ENCODE peak calls at places on chromosomes 16 and 17, in seven cellular contexts. V is mammary epithelial cell, X is aorta, W is upper lobe of right lung, F is tibial artery, A is right cardiac atrium, Z is Peyer's patch. H is an unnamed sample.

GRCh38 chr17:2416010-2416734 is 15.3 kb upstream of the MNT start:
- DNase-seq in V (peak; percentile 73), X (peak; percentile 90), W (peak; percentile 91), F (peak; percentile 95), A (peak; percentile 96), Z (peak; percentile 92), H (peak; percentile 73)

GRCh38 chr17:49973271-49973615 is 4.3 kb downstream of the DLX4 start:
- DNase-seq in V (no peak), X (no peak), W (no peak), F (no peak), A (no peak), Z (no peak), H (no peak)

GRCh38 chr16:82136956-82137818 is 32.8 kb downstream of the MPHOSPH6 start:
- DNase-seq in V (no peak), X (no peak), W (no peak), F (no peak), A (no peak), Z (no peak), H (no peak)

GRCh38 chr17:49051269-49051668 is 54.1 kb downstream of the IGF2BP1 start:
- DNase-seq in V (no peak), X (no peak), W (no peak), F (no peak), A (no peak), Z (no peak), H (no peak)

GRCh38 chr16:23282508-23282907 is 19.6 kb upstream of the SCNN1B start:
- DNase-seq in V (peak; percentile 49), X (no peak), W (no peak), F (no peak), A (no peak), Z (no peak), H (no peak)

GRCh38 chr17:72421128-72422092 is 300.6 kb downstream of the SOX9 start:
- DNase-seq in V (peak; percentile 98), X (peak; percentile 73), W (no peak), F (no peak), A (no peak), Z (peak; percentile 81), H (no peak)

GRCh38 chr16:88430185-88430523 is 22.9 kb upstream of the ZFPM1 start:
- DNase-seq in V (no peak), X (no peak), W (no peak), F (no peak), A (peak; percentile 49), Z (no peak), H (no peak)

GRCh38 chr17:43591750-43592562 is 45.8 kb upstream of the ETV4 start:
- DNase-seq in V (peak; percentile 35), X (peak; percentile 86), W (no peak), F (peak; percentile 86), A (peak; percentile 94), Z (no peak), H (no peak)

GRCh38 chr16:11796227-11797165 is 562 bp downstream of the ZC3H7A start:
- DNase-seq in V (peak; percentile 39), X (peak; percentile 86), W (peak; percentile 85), F (peak; percentile 88), A (peak; percentile 89), Z (peak; percentile 72), H (no peak)

GRCh38 chr17:8465381-8466158 is 29.9 kb downstream of the NDEL1 start:
- DNase-seq in V (peak; percentile 74), X (no peak), W (no peak), F (no peak), A (no peak), Z (no peak), H (no peak)

GRCh38 chr17:79290726-79291125 is 216.1 kb downstream of the ENGASE start:
- DNase-seq in V (no peak), X (no peak), W (no peak), F (no peak), A (no peak), Z (no peak), H (no peak)

GRCh38 chr17:4914009-4914408 is 11.1 kb upstream of the CHRNE start:
- DNase-seq in V (no peak), X (no peak), W (no peak), F (no peak), A (no peak), Z (no peak), H (no peak)

GRCh38 chr17:45228121-45228941 is 6.6 kb downstream of the FMNL1 start:
- DNase-seq in V (no peak), X (no peak), W (no peak), F (no peak), A (peak; percentile 50), Z (no peak), H (no peak)

GRCh38 chr16:74736531-74737157 is 36.0 kb upstream of the MLKL start:
- DNase-seq in V (no peak), X (no peak), W (no peak), F (no peak), A (no peak), Z (peak; percentile 36), H (no peak)

GRCh38 chr17:51056813-51057510 is 63.7 kb downstream of the SPAG9 start:
- DNase-seq in V (peak; percentile 89), X (no peak), W (no peak), F (no peak), A (no peak), Z (no peak), H (peak; percentile 44)

GRCh38 chr17:1227917-1228751 is 42.1 kb upstream of the BHLHA9 start:
- DNase-seq in V (no peak), X (peak; percentile 82), W (peak; percentile 73), F (peak; percentile 71), A (peak; percentile 84), Z (peak; percentile 64), H (no peak)

GRCh38 chr17:1228752-1229353 is 41.4 kb upstream of the BHLHA9 start:
- DNase-seq in V (no peak), X (no peak), W (no peak), F (no peak), A (no peak), Z (peak; percentile 58), H (peak; percentile 17)

GRCh38 chr17:1231456-1231855 is 38.8 kb upstream of the BHLHA9 start:
- DNase-seq in V (peak; percentile 15), X (peak; percentile 79), W (peak; percentile 83), F (peak; percentile 72), A (peak; percentile 82), Z (peak; percentile 62), H (no peak)

GRCh38 chr17:1229354-1229890 is 40.8 kb upstream of the BHLHA9 start:
- DNase-seq in V (peak; percentile 32), X (peak; percentile 90), W (peak; percentile 93), F (peak; percentile 85), A (peak; percentile 87), Z (peak; percentile 85), H (peak; percentile 62)

DNA sequence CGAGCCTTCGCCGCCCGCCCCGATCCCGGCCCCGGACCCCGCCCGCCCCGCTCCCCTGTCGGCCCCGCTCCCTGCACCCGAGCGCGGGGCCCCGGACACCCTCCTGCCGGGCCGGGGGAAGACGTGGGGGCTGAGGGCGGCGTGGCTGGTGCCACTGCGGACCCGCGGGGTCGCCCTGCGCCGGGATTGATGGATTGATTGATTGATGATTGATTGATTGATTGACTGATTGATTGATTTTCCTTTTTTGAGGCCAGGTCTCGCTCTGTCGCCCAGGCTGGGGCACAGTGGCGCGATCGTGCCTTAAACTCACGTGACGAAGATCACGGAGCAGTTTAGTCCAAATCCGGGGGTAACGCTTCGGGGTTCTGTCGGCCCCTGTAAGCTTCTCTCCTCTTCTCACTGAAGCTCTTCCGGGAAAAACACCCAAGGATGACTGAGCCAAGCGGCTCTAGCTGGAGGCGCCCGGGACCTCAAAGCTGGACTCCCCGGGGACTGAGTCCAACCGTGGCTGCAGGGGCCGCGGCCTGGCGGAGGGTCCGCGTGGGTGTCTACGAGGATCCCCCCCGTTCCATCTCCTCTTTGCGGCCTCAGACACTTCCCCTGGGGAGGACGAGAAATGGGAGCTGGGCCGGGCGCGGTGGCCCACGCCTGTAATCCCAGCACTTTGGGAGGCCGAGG is 40.2 kb upstream of the BHLHA9 start:
- DNase-seq in V (no peak), X (no peak), W (no peak), F (no peak), A (no peak), Z (no peak), H (no peak)
- H3K27me3 ChIP-seq in V (peaks cover 22% of the 10 kb centered on the region), X (no peaks in the 10 kb centered on the region), W (peaks cover 8% of the 10 kb centered on the region), F (peaks cover 64% of the 10 kb centered on the region), A (no peaks in the 10 kb centered on the region), Z (no peaks in the 10 kb centered on the region), H (peaks cover 6% of the 10 kb centered on the region)

GRCh38 chr17:40303706-40304450 is 5.1 kb upstream of the RARA start:
- DNase-seq in V (no peak), X (no peak), W (no peak), F (no peak), A (no peak), Z (no peak), H (no peak)

GRCh38 chr17:40307691-40308289 is 1.2 kb upstream of the RARA start:
- DNase-seq in V (no peak), X (no peak), W (no peak), F (no peak), A (no peak), Z (no peak), H (no peak)

GRCh38 chr17:40307001-40307690 is 1.8 kb upstream of the RARA start:
- DNase-seq in V (no peak), X (no peak), W (no peak), F (no peak), A (peak; percentile 66), Z (peak; percentile 58), H (no peak)

GRCh38 chr17:40304464-40304863 is 4.5 kb upstream of the RARA start:
- DNase-seq in V (no peak), X (no peak), W (no peak), F (no peak), A (no peak), Z (no peak), H (no peak)

GRCh38 chr17:40306395-40306794 is 2.6 kb upstream of the RARA start:
- DNase-seq in V (no peak), X (no peak), W (no peak), F (no peak), A (no peak), Z (no peak), H (no peak)
- H3K4me1 ChIP-seq in V (peaks cover 54% of the 10 kb centered on the region), X (peaks cover 5% of the 10 kb centered on the region), W (peaks cover 73% of the 10 kb centered on the region), F (peaks cover 35% of the 10 kb centered on the region), A (peaks cover 23% of the 10 kb centered on the region), Z (peaks cover 64% of the 10 kb centered on the region), H (peaks cover 42% of the 10 kb centered on the region)

GRCh38 chr17:73738751-73739575 is 94.7 kb upstream of the SDK2 start:
- DNase-seq in V (no peak), X (no peak), W (no peak), F (no peak), A (no peak), Z (no peak), H (no peak)
- H3K27me3 ChIP-seq in V (peaks cover 4% of the 10 kb centered on the region), X (no peaks in the 10 kb centered on the region), W (peaks cover 18% of the 10 kb centered on the region), F (peaks cover 63% of the 10 kb centered on the region), A (no peaks in the 10 kb centered on the region), Z (no peaks in the 10 kb centered on the region), H (no peaks in the 10 kb centered on the region)

GRCh38 chr17:37717627-37718382 is 27.1 kb downstream of the HNF1B start:
- DNase-seq in V (no peak), X (no peak), W (peak; percentile 75), F (no peak), A (no peak), Z (no peak), H (no peak)

GRCh38 chr17:37718383-37719048 is 26.3 kb downstream of the HNF1B start:
- DNase-seq in V (no peak), X (no peak), W (no peak), F (no peak), A (no peak), Z (no peak), H (no peak)

GRCh38 chr17:37725021-37725585 is 19.8 kb downstream of the HNF1B start:
- DNase-seq in V (no peak), X (no peak), W (no peak), F (no peak), A (no peak), Z (no peak), H (no peak)

GRCh38 chr17:37719866-37720265 is 25.0 kb downstream of the HNF1B start:
- DNase-seq in V (no peak), X (no peak), W (no peak), F (no peak), A (no peak), Z (no peak), H (no peak)

GRCh38 chr17:37720989-37721388 is 23.9 kb downstream of the HNF1B start:
- DNase-seq in V (no peak), X (no peak), W (no peak), F (no peak), A (no peak), Z (no peak), H (no peak)
- H3K4me1 ChIP-seq in V (no peaks in the 10 kb centered on the region), X (no peaks in the 10 kb centered on the region), W (peaks cover 9% of the 10 kb centered on the region), F (peaks cover 5% of the 10 kb centered on the region), A (no peaks in the 10 kb centered on the region), Z (peaks cover 49% of the 10 kb centered on the region), H (no peaks in the 10 kb centered on the region)